ENCODE peak calls at places on chromosomes 1 and 21, in nine cellular contexts. Y is sigmoid colon, M is A549, R is ovary, I is NB4, T is upper lobe of left lung, S is H54, B is body of pancreas, D is esophagus muscularis mucosa. K is an unnamed sample.

GRCh38 chr1:206556047-206556747 is 48.9 kb downstream of the RASSF5 start:
- DNase-seq in T (no peak), R (no peak), I (no peak), Y (no peak), D (no peak), S (no peak), B (no peak), M (no peak), K (no peak)

GRCh38 chr1:3322440-3323020 is 131.9 kb upstream of the ARHGEF16 start:
- DNase-seq in D (no peak), B (no peak), I (no peak), S (no peak), M (no peak), Y (no peak), R (peak), T (peak), K (no peak)

GRCh38 chr21:36854391-36854790 is 112.1 kb downstream of the HLCS start:
- DNase-seq in M (peak), B (peak), I (peak), Y (no peak), T (no peak), S (no peak), R (no peak), D (no peak), K (peak)

GRCh38 chr1:232925421-232926202 is 24.8 kb upstream of the NTPCR start:
- DNase-seq in S (no peak), T (no peak), M (no peak), R (no peak), Y (no peak), I (no peak), D (no peak), B (no peak), K (no peak)

GRCh38 chr1:110872745-110873435 is at the start of gene CD53:
- DNase-seq in Y (no peak), M (no peak), R (no peak), S (no peak), I (peak), T (no peak), B (no peak), D (no peak), K (no peak)

GRCh38 chr1:34268311-34269042 is 91.8 kb downstream of the C1orf94 start:
- DNase-seq in Y (no peak), S (peak), D (peak), T (no peak), I (no peak), B (no peak), R (no peak), M (no peak), K (no peak)

GRCh38 chr1:14138627-14139026 is 438.6 kb downstream of the PRDM2 start:
- DNase-seq in T (no peak), Y (no peak), B (no peak), S (no peak), D (peak), I (no peak), M (no peak), R (no peak), K (no peak)

GRCh38 chr1:109482796-109483638 is 688 bp upstream of the ATXN7L2 start:
- DNase-seq in M (no peak), T (peak), S (no peak), B (peak), I (no peak), R (peak), Y (peak), D (no peak), K (no peak)

GRCh38 chr1:8880068-8880676 is 1.7 kb upstream of the ENO1 start:
- DNase-seq in Y (peak), M (peak), S (no peak), D (no peak), R (no peak), I (peak), T (no peak), B (peak), K (peak)

GRCh38 chr1:156417700-156418015 is 48.6 kb downstream of the RHBG start:
- DNase-seq in B (no peak), S (no peak), Y (no peak), D (no peak), I (no peak), M (no peak), T (no peak), R (no peak), K (no peak)

GRCh38 chr1:36658838-36659237 is 176.1 kb upstream of the CSF3R start:
- DNase-seq in D (no peak), M (no peak), B (no peak), I (no peak), T (no peak), R (no peak), Y (no peak), S (no peak), K (no peak)

GRCh38 chr1:40774266-40774998 is 9.2 kb upstream of the KCNQ4 start:
- DNase-seq in T (no peak), D (no peak), M (peak), S (no peak), Y (peak), I (peak), B (peak), R (peak), K (no peak)

GRCh38 chr1:244352156-244352830 is 99.4 kb downstream of the ADSS2 start:
- DNase-seq in M (no peak), B (no peak), I (no peak), T (no peak), R (no peak), D (peak), Y (no peak), S (no peak), K (no peak)

GRCh38 chr1:8259498-8260290 is 58.2 kb upstream of the SLC45A1 start:
- DNase-seq in S (no peak), B (peak), T (no peak), D (no peak), R (peak), Y (peak), M (peak), I (no peak), K (no peak)

GRCh38 chr1:18955442-18956188 is 861 bp downstream of the IFFO2 start:
- DNase-seq in B (peak), Y (no peak), I (peak), S (no peak), M (no peak), R (peak), T (peak), D (no peak), K (peak)

GRCh38 chr1:160752926-160753325 is 13.9 kb downstream of the SLAMF7 start:
- DNase-seq in M (no peak), S (no peak), Y (no peak), T (no peak), R (no peak), D (no peak), I (no peak), B (no peak), K (no peak)

GRCh38 chr21:43921602-43921978 is 56.6 kb downstream of the AGPAT3 start:
- DNase-seq in S (no peak), R (no peak), B (no peak), Y (no peak), T (no peak), M (no peak), D (no peak), I (no peak), K (no peak)

GRCh38 chr21:44304846-44305245 is 5.0 kb downstream of the PFKL start:
- DNase-seq in Y (no peak), I (peak), T (peak), R (peak), M (peak), D (no peak), B (no peak), S (peak), K (peak)

GRCh38 chr1:193260056-193260750 is 73.8 kb upstream of the B3GALT2 start:
- DNase-seq in B (no peak), S (no peak), R (no peak), M (no peak), T (no peak), I (no peak), D (no peak), Y (no peak), K (no peak)

GRCh38 chr1:15116966-15117365 is 36.6 kb upstream of the TMEM51 start:
- DNase-seq in Y (no peak), M (no peak), R (no peak), B (peak), I (no peak), D (no peak), S (no peak), T (no peak), K (no peak)

GRCh38 chr1:192448026-192448578 is 127.5 kb upstream of the RGS1 start:
- DNase-seq in D (no peak), T (no peak), I (no peak), Y (no peak), B (no peak), M (no peak), S (no peak), R (no peak), K (no peak)

GRCh38 chr1:174301295-174302077 is 142.2 kb downstream of the RABGAP1L start:
- DNase-seq in D (no peak), R (no peak), S (no peak), M (no peak), I (no peak), T (no peak), B (no peak), Y (no peak), K (no peak)

GRCh38 chr1:202597090-202597761 is 113.0 kb downstream of the SYT2 start:
- DNase-seq in Y (no peak), T (no peak), D (no peak), B (no peak), I (no peak), M (no peak), S (no peak), R (no peak), K (no peak)

GRCh38 chr1:151994956-151995355 is 1.3 kb upstream of the S100A10 start:
- DNase-seq in T (no peak), D (no peak), M (peak), R (no peak), S (no peak), Y (no peak), B (no peak), I (no peak), K (no peak)

GRCh38 chr1:5621692-5622091 is 370.5 kb downstream of the NPHP4 start:
- DNase-seq in B (no peak), T (peak), D (peak), S (no peak), R (no peak), I (no peak), Y (no peak), M (no peak), K (no peak)

GRCh38 chr1:99264201-99265021 is at the start of gene PLPPR4:
- DNase-seq in M (peak), T (peak), B (peak), S (peak), I (no peak), D (no peak), R (no peak), Y (peak), K (peak)

GRCh38 chr1:158793604-158794003 is 12.6 kb upstream of the OR6N2 start:
- DNase-seq in I (peak), D (no peak), T (no peak), M (no peak), Y (no peak), R (no peak), S (no peak), B (no peak), K (no peak)

GRCh38 chr1:193580419-193580818 is 394.0 kb upstream of the B3GALT2 start:
- DNase-seq in T (no peak), S (no peak), B (no peak), R (no peak), D (no peak), Y (no peak), M (no peak), I (no peak), K (no peak)

GRCh38 chr1:906532-907420 is 16.9 kb upstream of the SAMD11 start:
- DNase-seq in I (peak), B (no peak), T (peak), Y (peak), R (peak), D (no peak), S (peak), M (peak), K (peak)

GRCh38 chr1:154403300-154403943 is 1.7 kb upstream of the IL6R start:
- DNase-seq in T (no peak), B (no peak), M (no peak), S (no peak), I (peak), Y (peak), D (no peak), R (no peak), K (no peak)

GRCh38 chr1:244841274-244841927 is 5.9 kb downstream of the COX20 start:
- DNase-seq in B (no peak), D (no peak), I (no peak), R (no peak), S (no peak), T (no peak), M (no peak), Y (no peak), K (no peak)

GRCh38 chr1:96771847-96772246 is 50.3 kb downstream of the PTBP2 start:
- DNase-seq in S (no peak), B (no peak), Y (no peak), D (no peak), I (no peak), M (no peak), T (no peak), R (no peak), K (no peak)

GRCh38 chr1:61337981-61338848 is 255.9 kb downstream of the NFIA start:
- DNase-seq in I (peak), D (no peak), R (peak), S (peak), B (peak), Y (peak), M (peak), T (no peak), K (no peak)

GRCh38 chr1:16607433-16607851 is 5.9 kb downstream of the NBPF1 start:
- DNase-seq in T (no peak), R (no peak), S (no peak), I (no peak), Y (peak), B (no peak), M (no peak), D (no peak), K (no peak)

GRCh38 chr1:18967066-18967690 is 10.7 kb upstream of the IFFO2 start:
- DNase-seq in D (no peak), Y (peak), I (no peak), S (no peak), T (no peak), M (no peak), B (no peak), R (no peak), K (no peak)

GRCh38 chr1:245908543-245908942 is 598.5 kb downstream of the SMYD3 start:
- DNase-seq in B (no peak), Y (no peak), D (no peak), R (no peak), S (no peak), I (no peak), M (no peak), T (no peak), K (no peak)

GRCh38 chr1:202692959-202693555 is 17.2 kb downstream of the SYT2 start:
- DNase-seq in Y (no peak), I (peak), R (peak), D (no peak), M (peak), B (peak), S (peak), T (no peak), K (peak)

GRCh38 chr21:21764281-21764680 is 766.1 kb downstream of the NCAM2 start:
- DNase-seq in S (no peak), I (no peak), T (no peak), D (no peak), M (no peak), B (no peak), Y (no peak), R (no peak), K (no peak)

GRCh38 chr21:26739189-26739588 is 106.0 kb downstream of the ADAMTS1 start:
- DNase-seq in T (no peak), S (no peak), Y (no peak), D (no peak), I (no peak), R (no peak), B (no peak), M (no peak), K (no peak)

GRCh38 chr1:108320851-108321250 is 77.0 kb upstream of the NBPF4 start:
- DNase-seq in S (no peak), R (no peak), T (no peak), I (no peak), M (no peak), Y (no peak), D (no peak), B (no peak), K (no peak)
- TF ChIP-seq POLR2A in S (no peak), R (no peak), T (no peak), I (no peak), M (no peak), Y (no peak), D (no peak), B (no peak), K (no peak)

DNA sequence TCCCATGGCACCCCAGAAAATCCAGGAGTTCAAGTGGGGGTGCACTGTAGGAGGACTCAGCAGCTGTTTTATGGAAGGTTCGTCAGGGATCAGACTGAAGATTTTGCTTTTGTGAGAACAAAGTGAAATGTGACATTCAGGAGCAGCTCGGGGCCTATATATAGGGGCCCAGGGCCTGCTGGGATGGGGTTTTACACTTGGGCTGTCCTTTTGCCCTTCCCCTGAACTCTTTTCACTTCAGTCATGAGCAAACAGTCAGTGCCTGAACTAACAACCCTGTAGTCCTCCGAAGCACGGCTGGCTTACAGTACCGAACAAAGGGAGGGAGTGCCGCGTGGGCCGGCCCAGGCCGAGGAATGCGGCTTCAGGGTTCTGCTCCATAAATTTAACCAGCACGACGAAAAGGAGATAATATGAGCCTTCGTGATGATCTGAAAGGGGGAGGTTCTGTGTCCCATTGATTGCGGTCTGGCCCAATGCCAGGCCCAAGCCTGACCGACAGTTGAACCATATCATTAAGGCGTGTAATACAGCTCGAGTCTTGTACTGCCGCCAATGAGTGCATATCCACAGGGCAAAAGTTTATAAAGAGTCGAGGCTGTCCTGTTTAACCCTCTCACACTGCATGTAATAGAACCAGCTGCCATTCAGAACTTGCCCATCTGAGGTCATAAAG is 139.9 kb downstream of the DHRS3 start:
- DNase-seq in B (peak), I (no peak), T (peak), Y (peak), R (peak), M (peak), S (no peak), D (no peak), K (no peak)
- TF ChIP-seq POLR2A in B (no peak), I (no peak), T (no peak), Y (no peak), R (no peak), M (no peak), S (no peak), D (no peak), K (no peak)

GRCh38 chr1:27568247-27569087 is 35.5 kb downstream of the AHDC1 start:
- DNase-seq in R (peak), D (peak), B (peak), Y (peak), M (peak), T (peak), I (peak), S (peak), K (peak)
- TF ChIP-seq POLR2A in R (no peak), D (no peak), B (peak), Y (peak), M (peak), T (peak), I (no peak), S (no peak), K (no peak)

GRCh38 chr1:67755619-67756018 is 70.6 kb downstream of the GADD45A start:
- DNase-seq in R (no peak), T (no peak), B (no peak), I (no peak), D (no peak), M (no peak), Y (no peak), S (no peak), K (no peak)

GRCh38 chr1:67754526-67754920 is 69.5 kb downstream of the GADD45A start:
- DNase-seq in I (no peak), R (no peak), M (no peak), Y (no peak), S (no peak), T (no peak), D (no peak), B (no peak), K (no peak)

GRCh38 chr1:67755160-67755559 is 70.2 kb downstream of the GADD45A start:
- DNase-seq in Y (no peak), D (no peak), R (no peak), M (no peak), T (no peak), I (no peak), S (no peak), B (no peak), K (no peak)

GRCh38 chr1:67752306-67752705 is 67.3 kb downstream of the GADD45A start:
- DNase-seq in S (no peak), I (no peak), D (no peak), B (no peak), T (no peak), Y (no peak), R (no peak), M (no peak), K (no peak)

GRCh38 chr1:67753776-67754525 is 69.0 kb downstream of the GADD45A start:
- DNase-seq in B (no peak), T (no peak), M (no peak), Y (no peak), S (no peak), D (no peak), R (no peak), I (no peak), K (no peak)
- TF ChIP-seq POLR2A in B (no peak), T (no peak), M (no peak), Y (no peak), S (no peak), D (no peak), R (no peak), I (no peak), K (no peak)

GRCh38 chr1:204360314-204360713 is 585 bp upstream of the PLEKHA6 start:
- DNase-seq in B (no peak), Y (no peak), R (no peak), I (no peak), T (no peak), M (no peak), D (no peak), S (no peak), K (no peak)

GRCh38 chr1:204361341-204361771 is 1.6 kb upstream of the PLEKHA6 start:
- DNase-seq in I (no peak), T (no peak), Y (no peak), B (no peak), D (no peak), M (no peak), S (no peak), R (no peak), K (no peak)

GRCh38 chr1:204361781-204362180 is 2.1 kb upstream of the PLEKHA6 start:
- DNase-seq in M (no peak), B (no peak), D (no peak), S (no peak), I (no peak), R (no peak), Y (peak), T (peak), K (no peak)

GRCh38 chr1:204362984-204363334 is 3.2 kb upstream of the PLEKHA6 start:
- DNase-seq in D (no peak), S (no peak), M (no peak), T (no peak), Y (no peak), R (no peak), I (no peak), B (no peak), K (no peak)

DNA sequence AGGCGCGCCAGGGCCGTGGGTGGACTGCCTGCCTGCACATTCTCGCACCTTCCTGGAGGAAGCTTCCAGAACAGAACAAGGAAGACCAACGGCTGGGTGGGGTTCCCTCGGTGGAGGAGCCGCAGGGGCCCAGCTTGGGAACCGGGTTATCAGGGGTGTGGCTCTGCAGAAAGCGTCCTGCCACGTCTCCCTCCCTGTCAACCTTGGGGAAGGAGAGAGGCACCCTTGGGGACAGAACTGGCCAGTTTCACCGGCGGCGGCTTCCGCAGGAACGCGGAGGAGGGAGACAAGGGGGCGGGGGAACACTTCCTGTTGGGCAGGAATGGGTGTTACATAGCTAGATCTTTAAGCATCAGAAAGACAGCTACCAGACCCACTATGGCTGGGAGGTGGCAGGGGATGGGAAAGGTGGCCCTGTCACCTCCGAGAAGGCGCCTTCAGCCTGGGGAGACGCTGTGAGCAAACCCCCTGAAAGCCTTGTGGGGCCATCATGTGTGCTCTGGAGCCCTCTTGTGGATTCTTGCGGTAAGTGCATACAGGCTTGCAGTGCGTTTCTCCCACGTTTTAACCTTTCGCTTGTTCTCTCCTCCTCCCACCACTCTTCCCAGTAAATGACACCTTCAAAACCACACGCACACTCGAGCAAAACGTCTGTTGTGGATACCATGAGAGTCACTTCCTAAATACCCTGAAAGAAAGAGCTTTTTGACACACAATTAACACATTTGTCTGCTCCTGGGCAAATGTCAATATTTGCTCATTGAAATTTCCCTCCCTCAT is 3.8 kb upstream of the PLEKHA6 start:
- DNase-seq in M (peak), S (peak), I (peak), D (no peak), R (peak), Y (peak), T (peak), B (peak), K (peak)
- TF ChIP-seq POLR2A in M (no peak), S (no peak), I (no peak), D (no peak), R (peak), Y (no peak), T (no peak), B (peak), K (no peak)

GRCh38 chr1:172382949-172383348 is 37.5 kb upstream of the C1orf105 start:
- DNase-seq in I (no peak), B (no peak), T (no peak), Y (no peak), D (no peak), R (no peak), S (no peak), M (no peak), K (no peak)
- TF ChIP-seq POLR2A in I (no peak), B (no peak), T (no peak), Y (no peak), D (no peak), R (no peak), S (no peak), M (no peak), K (no peak)

GRCh38 chr1:224736619-224737352 is 120.7 kb downstream of the CNIH3 start:
- DNase-seq in I (peak), Y (peak), T (no peak), S (no peak), B (no peak), D (no peak), M (no peak), R (no peak), K (no peak)
- TF ChIP-seq POLR2A in I (no peak), Y (no peak), T (no peak), S (no peak), B (no peak), D (no peak), M (no peak), R (no peak), K (no peak)

K was measured in GM12891.